ENCODE peak calls at places on chromosomes 11 and 22, in seven cellular contexts. One of them, this sample, is unnamed.

GRCh38 chr11:67352546-67353316 is 615 bp downstream of the POLD4 start:
- DNase-seq in tibial artery: peak
- DNase-seq in osteocyte: no peak
- DNase-seq in nephron progenitor cell: no peak
- DNase-seq in right lobe of liver: peak
- DNase-seq in natural killer cell: no peak
- DNase-seq in epithelial cell of esophagus: no peak
- DNase-seq in this sample: no peak

GRCh38 chr22:22748297-22748743 is 103.9 kb downstream of the GGTLC2 start:
- DNase-seq in nephron progenitor cell: peak
- DNase-seq in natural killer cell: peak
- DNase-seq in epithelial cell of esophagus: peak
- DNase-seq in tibial artery: no peak
- DNase-seq in osteocyte: peak
- DNase-seq in right lobe of liver: no peak
- DNase-seq in this sample: peak

GRCh38 chr11:18368236-18368635 is 26.1 kb upstream of the LDHA start:
- DNase-seq in nephron progenitor cell: no peak
- DNase-seq in right lobe of liver: no peak
- DNase-seq in tibial artery: no peak
- DNase-seq in osteocyte: peak
- DNase-seq in natural killer cell: no peak
- DNase-seq in epithelial cell of esophagus: peak
- DNase-seq in this sample: no peak

GRCh38 chr11:15638386-15638787 is 523.7 kb downstream of the INSC start:
- DNase-seq in tibial artery: no peak
- DNase-seq in nephron progenitor cell: no peak
- DNase-seq in right lobe of liver: no peak
- DNase-seq in epithelial cell of esophagus: peak
- DNase-seq in natural killer cell: no peak
- DNase-seq in osteocyte: no peak
- DNase-seq in this sample: no peak

GRCh38 chr22:46367707-46368191 is 32.2 kb downstream of the TRMU start:
- DNase-seq in tibial artery: no peak
- DNase-seq in nephron progenitor cell: peak
- DNase-seq in epithelial cell of esophagus: peak
- DNase-seq in osteocyte: no peak
- DNase-seq in right lobe of liver: peak
- DNase-seq in natural killer cell: peak
- DNase-seq in this sample: peak

GRCh38 chr22:44091021-44091721 is 67.1 kb downstream of the PARVB start:
- DNase-seq in epithelial cell of esophagus: peak
- DNase-seq in right lobe of liver: peak
- DNase-seq in tibial artery: no peak
- DNase-seq in osteocyte: no peak
- DNase-seq in natural killer cell: no peak
- DNase-seq in nephron progenitor cell: no peak
- DNase-seq in this sample: peak

GRCh38 chr11:63915961-63916836 is 765 bp downstream of the RCOR2 start:
- DNase-seq in tibial artery: peak
- DNase-seq in epithelial cell of esophagus: no peak
- DNase-seq in right lobe of liver: no peak
- DNase-seq in nephron progenitor cell: peak
- DNase-seq in osteocyte: no peak
- DNase-seq in natural killer cell: peak
- DNase-seq in this sample: peak

GRCh38 chr22:33380789-33381530 is 322.8 kb upstream of the SYN3 start:
- DNase-seq in tibial artery: no peak
- DNase-seq in osteocyte: no peak
- DNase-seq in nephron progenitor cell: no peak
- DNase-seq in epithelial cell of esophagus: peak
- DNase-seq in right lobe of liver: no peak
- DNase-seq in natural killer cell: no peak
- DNase-seq in this sample: no peak

GRCh38 chr11:131618203-131618602 is 247.8 kb downstream of the NTM start:
- DNase-seq in right lobe of liver: no peak
- DNase-seq in natural killer cell: no peak
- DNase-seq in epithelial cell of esophagus: peak
- DNase-seq in tibial artery: no peak
- DNase-seq in nephron progenitor cell: no peak
- DNase-seq in osteocyte: no peak
- DNase-seq in this sample: no peak

GRCh38 chr22:17201285-17201945 is 17.8 kb downstream of the ADA2 start:
- DNase-seq in epithelial cell of esophagus: no peak
- DNase-seq in osteocyte: no peak
- DNase-seq in natural killer cell: no peak
- DNase-seq in right lobe of liver: no peak
- DNase-seq in tibial artery: no peak
- DNase-seq in nephron progenitor cell: no peak
- DNase-seq in this sample: peak

GRCh38 chr11:121965330-121965729 is 150.7 kb downstream of the BLID start:
- DNase-seq in nephron progenitor cell: no peak
- DNase-seq in epithelial cell of esophagus: peak
- DNase-seq in tibial artery: no peak
- DNase-seq in osteocyte: no peak
- DNase-seq in right lobe of liver: no peak
- DNase-seq in natural killer cell: no peak
- DNase-seq in this sample: peak

GRCh38 chr22:28985581-28986290 is 75.9 kb downstream of the C22orf31 start:
- DNase-seq in nephron progenitor cell: no peak
- DNase-seq in epithelial cell of esophagus: no peak
- DNase-seq in tibial artery: no peak
- DNase-seq in natural killer cell: no peak
- DNase-seq in osteocyte: no peak
- DNase-seq in right lobe of liver: no peak
- DNase-seq in this sample: no peak

GRCh38 chr11:125675196-125675595 is 5.5 kb downstream of the ACRV1 start:
- DNase-seq in epithelial cell of esophagus: peak
- DNase-seq in tibial artery: no peak
- DNase-seq in nephron progenitor cell: no peak
- DNase-seq in osteocyte: no peak
- DNase-seq in right lobe of liver: no peak
- DNase-seq in natural killer cell: no peak
- DNase-seq in this sample: no peak

GRCh38 chr11:125680747-125681146 is at the start of gene ACRV1:
- DNase-seq in epithelial cell of esophagus: peak
- DNase-seq in right lobe of liver: no peak
- DNase-seq in tibial artery: no peak
- DNase-seq in osteocyte: no peak
- DNase-seq in natural killer cell: no peak
- DNase-seq in nephron progenitor cell: no peak
- DNase-seq in this sample: no peak

GRCh38 chr11:125685228-125685627 is 4.6 kb upstream of the ACRV1 start:
- DNase-seq in right lobe of liver: no peak
- DNase-seq in nephron progenitor cell: no peak
- DNase-seq in tibial artery: no peak
- DNase-seq in epithelial cell of esophagus: no peak
- DNase-seq in natural killer cell: no peak
- DNase-seq in osteocyte: no peak
- DNase-seq in this sample: no peak

GRCh38 chr11:125679397-125679796 is 1.2 kb downstream of the ACRV1 start:
- DNase-seq in natural killer cell: no peak
- DNase-seq in nephron progenitor cell: no peak
- DNase-seq in osteocyte: no peak
- DNase-seq in right lobe of liver: no peak
- DNase-seq in epithelial cell of esophagus: no peak
- DNase-seq in tibial artery: no peak
- DNase-seq in this sample: peak

GRCh38 chr11:125679837-125680236 is 810 bp downstream of the ACRV1 start:
- DNase-seq in osteocyte: no peak
- DNase-seq in epithelial cell of esophagus: no peak
- DNase-seq in nephron progenitor cell: no peak
- DNase-seq in tibial artery: no peak
- DNase-seq in natural killer cell: no peak
- DNase-seq in right lobe of liver: no peak
- DNase-seq in this sample: no peak
- TF ChIP-seq CTCF in osteocyte: no peak
- TF ChIP-seq CTCF in epithelial cell of esophagus: no peak
- TF ChIP-seq CTCF in nephron progenitor cell: no peak
- TF ChIP-seq CTCF in tibial artery: no peak
- TF ChIP-seq CTCF in natural killer cell: no peak
- TF ChIP-seq CTCF in right lobe of liver: no peak
- TF ChIP-seq CTCF in this sample: no peak

DNA sequence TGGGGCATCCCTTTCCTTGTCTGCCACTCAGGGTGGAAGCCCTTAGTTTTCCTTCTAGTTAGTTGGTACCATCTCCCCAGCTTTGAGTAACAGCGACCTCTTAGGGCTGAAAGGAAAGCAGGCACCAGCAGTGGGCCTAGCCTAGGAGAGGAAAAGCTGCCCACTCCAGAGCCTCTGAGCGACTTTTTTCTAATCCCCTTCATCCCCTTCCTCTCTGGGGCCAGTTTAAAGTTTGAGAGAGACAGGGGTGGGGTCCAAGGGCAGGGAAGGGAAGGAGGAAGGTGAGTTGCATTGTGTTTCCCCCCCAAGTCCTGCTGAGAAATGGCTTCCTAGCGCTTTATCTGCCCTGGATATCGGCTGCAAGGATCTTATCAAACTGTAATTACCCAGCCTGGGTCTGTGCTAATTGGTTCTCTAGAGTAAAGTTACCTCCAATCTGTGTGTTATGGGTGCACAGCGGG is 573.9 kb upstream of the CADM1 start:
- DNase-seq in tibial artery: no peak
- DNase-seq in nephron progenitor cell: peak
- DNase-seq in right lobe of liver: no peak
- DNase-seq in epithelial cell of esophagus: no peak
- DNase-seq in natural killer cell: no peak
- DNase-seq in osteocyte: no peak
- DNase-seq in this sample: peak
- TF ChIP-seq CTCF in tibial artery: no peak
- TF ChIP-seq CTCF in nephron progenitor cell: peak
- TF ChIP-seq CTCF in right lobe of liver: no peak
- TF ChIP-seq CTCF in epithelial cell of esophagus: no peak
- TF ChIP-seq CTCF in natural killer cell: no peak
- TF ChIP-seq CTCF in osteocyte: peak
- TF ChIP-seq CTCF in this sample: peak

DNA sequence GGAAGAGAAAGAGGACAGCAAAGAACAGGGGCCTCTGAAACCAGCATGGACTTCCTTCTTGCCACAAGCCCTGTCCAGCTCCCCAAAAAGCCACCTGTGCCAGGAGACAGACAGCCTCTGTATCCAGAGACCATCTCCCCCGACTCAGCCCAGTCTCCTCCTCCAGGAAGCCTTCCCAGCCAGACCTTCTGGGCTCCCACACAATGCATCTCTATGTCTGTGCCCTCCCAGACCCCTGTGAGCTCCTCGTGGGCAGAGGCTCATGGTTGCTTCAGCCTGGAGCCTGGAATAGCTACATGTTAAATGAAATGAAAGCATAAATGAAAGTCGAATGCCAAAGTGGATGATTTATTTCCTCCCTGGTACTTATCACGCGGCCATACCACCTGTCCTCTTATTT is 7.3 kb upstream of the ARAP1 start:
- DNase-seq in tibial artery: no peak
- DNase-seq in osteocyte: no peak
- DNase-seq in epithelial cell of esophagus: no peak
- DNase-seq in nephron progenitor cell: no peak
- DNase-seq in natural killer cell: no peak
- DNase-seq in right lobe of liver: no peak
- DNase-seq in this sample: no peak
- TF ChIP-seq CTCF in tibial artery: no peak
- TF ChIP-seq CTCF in osteocyte: no peak
- TF ChIP-seq CTCF in epithelial cell of esophagus: no peak
- TF ChIP-seq CTCF in nephron progenitor cell: no peak
- TF ChIP-seq CTCF in natural killer cell: no peak
- TF ChIP-seq CTCF in right lobe of liver: no peak
- TF ChIP-seq CTCF in this sample: no peak

GRCh38 chr11:108002476-108002875 is 6.2 kb upstream of the CUL5 start:
- DNase-seq in right lobe of liver: no peak
- DNase-seq in osteocyte: no peak
- DNase-seq in tibial artery: no peak
- DNase-seq in nephron progenitor cell: no peak
- DNase-seq in epithelial cell of esophagus: no peak
- DNase-seq in natural killer cell: no peak
- DNase-seq in this sample: no peak

GRCh38 chr11:107996025-107996776 is 12.5 kb upstream of the CUL5 start:
- DNase-seq in natural killer cell: no peak
- DNase-seq in osteocyte: no peak
- DNase-seq in right lobe of liver: no peak
- DNase-seq in epithelial cell of esophagus: no peak
- DNase-seq in nephron progenitor cell: no peak
- DNase-seq in tibial artery: no peak
- DNase-seq in this sample: no peak

GRCh38 chr11:107998761-107999160 is 9.9 kb upstream of the CUL5 start:
- DNase-seq in right lobe of liver: no peak
- DNase-seq in epithelial cell of esophagus: peak
- DNase-seq in osteocyte: no peak
- DNase-seq in natural killer cell: no peak
- DNase-seq in nephron progenitor cell: no peak
- DNase-seq in tibial artery: no peak
- DNase-seq in this sample: no peak

GRCh38 chr11:108003623-108004022 is 5.1 kb upstream of the CUL5 start:
- DNase-seq in osteocyte: no peak
- DNase-seq in tibial artery: no peak
- DNase-seq in right lobe of liver: no peak
- DNase-seq in epithelial cell of esophagus: no peak
- DNase-seq in natural killer cell: no peak
- DNase-seq in nephron progenitor cell: no peak
- DNase-seq in this sample: no peak

GRCh38 chr11:107999759-108000455 is 8.8 kb upstream of the CUL5 start:
- DNase-seq in epithelial cell of esophagus: peak
- DNase-seq in right lobe of liver: no peak
- DNase-seq in tibial artery: no peak
- DNase-seq in osteocyte: no peak
- DNase-seq in nephron progenitor cell: peak
- DNase-seq in natural killer cell: no peak
- DNase-seq in this sample: peak
- TF ChIP-seq CTCF in epithelial cell of esophagus: peak
- TF ChIP-seq CTCF in right lobe of liver: peak
- TF ChIP-seq CTCF in tibial artery: no peak
- TF ChIP-seq CTCF in osteocyte: peak
- TF ChIP-seq CTCF in nephron progenitor cell: peak
- TF ChIP-seq CTCF in natural killer cell: no peak
- TF ChIP-seq CTCF in this sample: peak

GRCh38 chr11:30617762-30618161 is 31.6 kb upstream of the MPPED2 start:
- DNase-seq in tibial artery: no peak
- DNase-seq in right lobe of liver: no peak
- DNase-seq in epithelial cell of esophagus: no peak
- DNase-seq in osteocyte: no peak
- DNase-seq in natural killer cell: no peak
- DNase-seq in nephron progenitor cell: no peak
- DNase-seq in this sample: no peak
- TF ChIP-seq CTCF in tibial artery: no peak
- TF ChIP-seq CTCF in right lobe of liver: no peak
- TF ChIP-seq CTCF in epithelial cell of esophagus: peak
- TF ChIP-seq CTCF in osteocyte: no peak
- TF ChIP-seq CTCF in natural killer cell: no peak
- TF ChIP-seq CTCF in nephron progenitor cell: peak
- TF ChIP-seq CTCF in this sample: no peak

GRCh38 chr11:117239295-117239694 is 6.8 kb downstream of the RNF214 start:
- DNase-seq in right lobe of liver: no peak
- DNase-seq in tibial artery: no peak
- DNase-seq in epithelial cell of esophagus: peak
- DNase-seq in osteocyte: no peak
- DNase-seq in natural killer cell: no peak
- DNase-seq in nephron progenitor cell: no peak
- DNase-seq in this sample: no peak
- TF ChIP-seq CTCF in right lobe of liver: no peak
- TF ChIP-seq CTCF in tibial artery: no peak
- TF ChIP-seq CTCF in epithelial cell of esophagus: peak
- TF ChIP-seq CTCF in osteocyte: peak
- TF ChIP-seq CTCF in natural killer cell: no peak
- TF ChIP-seq CTCF in nephron progenitor cell: no peak
- TF ChIP-seq CTCF in this sample: no peak

This sample was measured in A673.